ENCODE peak calls at places on chromosome 5, in six cellular contexts. T is sigmoid colon, K is fibroblast of lung, M is glutamatergic neuron, J is mucosa of descending colon, A is AG09309. E is an unnamed sample.

GRCh38 chr5:55371145-55371544 is 63.4 kb downstream of the MTREX start:
- DNase-seq in T (no peak), K (no peak), M (no peak), J (no peak), A (no peak), E (no peak)

GRCh38 chr5:371811-372555 is 50.5 kb downstream of the AHRR start:
- DNase-seq in T (no peak), K (no peak), M (peak; percentile 17), J (peak; percentile 25), A (no peak), E (peak; percentile 56)

GRCh38 chr5:107566537-107566875 is 104.2 kb downstream of the EFNA5 start:
- DNase-seq in T (no peak), K (peak; percentile 33), M (no peak), J (no peak), A (no peak), E (no peak)

GRCh38 chr5:159601216-159601615 is 270.9 kb upstream of the IL12B start:
- DNase-seq in T (no peak), K (no peak), M (no peak), J (no peak), A (no peak), E (no peak)

GRCh38 chr5:28862860-28863196 is 1824.4 kb upstream of the CDH9 start:
- DNase-seq in T (no peak), K (no peak), M (no peak), J (no peak), A (no peak), E (no peak)

GRCh38 chr5:52880541-52880940 is 92.8 kb downstream of the ITGA1 start:
- DNase-seq in T (no peak), K (no peak), M (no peak), J (no peak), A (no peak), E (no peak)

GRCh38 chr5:164962302-164962961 is 1457.0 kb downstream of the MAT2B start:
- DNase-seq in T (no peak), K (peak; percentile 12), M (no peak), J (no peak), A (no peak), E (no peak)

GRCh38 chr5:179343021-179343781 is 2.1 kb downstream of the ADAMTS2 start:
- DNase-seq in T (no peak), K (peak; percentile 15), M (no peak), J (no peak), A (no peak), E (no peak)

GRCh38 chr5:134541736-134542376 is 16.4 kb downstream of the JADE2 start:
- DNase-seq in T (no peak), K (no peak), M (no peak), J (peak; percentile 39), A (no peak), E (no peak)

GRCh38 chr5:6427689-6428088 is 21.0 kb upstream of the UBE2QL1 start:
- DNase-seq in T (no peak), K (no peak), M (no peak), J (no peak), A (no peak), E (peak; percentile 21)

GRCh38 chr5:96942078-96942477 is 6.2 kb downstream of the LNPEP start:
- DNase-seq in T (no peak), K (peak; percentile 10), M (no peak), J (no peak), A (no peak), E (no peak)

GRCh38 chr5:53023969-53024368 is 34.8 kb downstream of the ITGA2 start:
- DNase-seq in T (no peak), K (peak; percentile 78), M (no peak), J (no peak), A (peak; percentile 67), E (no peak)

DNA sequence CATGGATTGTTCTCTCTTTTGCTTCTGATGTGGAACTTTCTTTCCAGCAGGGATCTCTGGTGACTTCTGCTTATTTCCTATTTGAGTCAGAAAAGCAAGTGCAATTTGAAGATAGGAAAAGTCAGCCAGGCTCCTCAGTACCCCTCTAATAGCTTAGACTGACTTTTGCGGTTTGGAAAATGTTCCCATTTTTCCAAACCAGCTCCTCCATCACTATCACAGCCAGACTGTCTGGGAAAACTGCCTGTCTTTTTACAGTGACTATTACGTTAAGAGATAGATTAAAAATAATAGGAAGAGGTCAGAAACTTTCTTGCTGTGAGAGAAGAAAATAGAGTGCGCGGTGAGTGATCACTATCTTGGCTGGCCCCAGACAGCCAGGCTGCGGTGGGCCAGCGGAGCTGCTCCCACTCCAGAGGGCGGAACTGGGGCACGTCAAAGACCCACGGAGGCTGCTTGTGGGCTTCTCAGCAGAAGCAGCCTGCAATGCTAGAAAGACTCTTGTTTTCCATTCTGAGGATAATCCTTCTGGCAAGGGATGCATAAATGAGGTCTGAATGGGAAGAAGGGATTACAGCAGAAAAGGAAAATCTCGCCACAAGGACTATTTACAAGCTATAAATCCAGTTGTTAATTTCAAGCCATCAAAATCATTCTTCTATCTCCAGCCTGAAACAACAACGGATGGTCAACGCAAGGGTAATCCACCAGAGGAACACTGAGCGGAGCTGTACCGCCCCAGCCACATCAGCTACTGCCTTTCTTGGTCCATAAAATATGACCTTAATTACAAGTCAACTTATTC is 151.0 kb upstream of the MSX2 start:
- DNase-seq in T (no peak), K (peak; percentile 36), M (no peak), J (no peak), A (no peak), E (no peak)
- TF ChIP-seq CTCF in T (no peak), K (no peak), M (no peak), J (no peak), A (no peak), E (no peak)

DNA sequence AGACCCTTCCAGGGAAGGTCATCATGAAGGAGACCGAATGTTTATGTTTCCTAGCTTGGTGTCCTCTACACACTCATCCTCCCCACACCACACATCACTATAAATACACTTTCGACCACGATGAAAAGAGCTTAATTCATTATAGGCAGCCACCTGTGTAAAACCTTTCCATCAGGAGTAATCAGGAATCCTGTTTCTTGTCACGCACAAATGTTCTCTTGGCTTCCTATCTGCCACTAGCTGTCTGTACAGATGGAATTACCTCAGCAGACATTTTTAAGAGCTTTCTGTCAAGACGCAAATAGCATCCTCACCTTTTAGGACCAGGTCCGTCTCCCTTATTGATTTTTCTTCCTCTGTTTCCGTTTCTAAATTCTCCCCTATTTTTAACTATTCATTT is 79.1 kb downstream of the CYFIP2 start:
- DNase-seq in T (no peak), K (no peak), M (no peak), J (no peak), A (no peak), E (no peak)
- TF ChIP-seq CTCF in T (no peak), K (no peak), M (no peak), J (no peak), A (no peak), E (no peak)

GRCh38 chr5:92687793-92688467 is 893.1 kb downstream of the NR2F1-AS1 start:
- DNase-seq in T (no peak), K (peak; percentile 68), M (no peak), J (no peak), A (peak; percentile 55), E (no peak)
- TF ChIP-seq CTCF in T (no peak), K (peak; percentile 72), M (no peak), J (no peak), A (peak; percentile 66), E (no peak)

DNA sequence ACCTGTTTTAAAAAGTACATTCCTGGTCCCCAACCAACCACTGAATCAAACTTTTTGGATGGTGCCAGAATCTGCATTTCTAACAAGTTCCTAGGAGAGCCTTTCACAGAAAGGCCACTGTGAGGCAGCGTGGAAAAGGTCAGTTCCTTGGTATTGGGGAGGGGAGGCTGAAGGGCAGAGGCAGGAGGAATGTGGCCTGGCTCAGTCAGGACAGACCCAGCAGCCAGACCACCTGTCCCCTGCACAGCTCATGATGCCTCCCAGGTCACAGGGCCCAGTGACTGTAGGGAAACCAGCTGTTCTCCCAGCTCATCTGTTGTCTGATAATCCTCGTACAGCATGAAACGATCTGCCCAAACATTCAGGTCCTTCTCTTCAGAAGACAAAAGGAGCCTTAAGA is 132.9 kb downstream of the LHFPL2 start:
- DNase-seq in T (no peak), K (no peak), M (no peak), J (no peak), A (no peak), E (no peak)
- TF ChIP-seq CTCF in T (no peak), K (no peak), M (no peak), J (no peak), A (no peak), E (no peak)

DNA sequence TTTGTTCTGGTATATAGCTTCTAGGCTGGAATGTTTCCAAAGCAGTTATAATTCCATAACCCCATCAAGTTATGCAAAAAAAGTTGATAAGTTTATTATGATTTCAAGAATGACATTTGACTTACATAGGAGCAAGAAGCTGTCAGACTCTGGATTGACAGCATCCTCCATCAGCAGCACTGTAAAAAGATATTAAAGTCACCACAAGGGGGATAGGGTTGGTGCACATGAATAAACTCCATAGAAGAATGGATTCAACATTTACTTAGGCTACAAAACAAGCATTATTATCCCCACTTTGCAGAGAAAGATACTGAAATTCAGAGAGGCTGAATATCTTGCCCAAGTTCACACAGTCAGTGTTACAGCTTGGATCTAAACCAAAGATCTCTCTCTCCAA is 208.9 kb upstream of the SLC30A5 start:
- DNase-seq in T (no peak), K (peak; percentile 2), M (no peak), J (no peak), A (no peak), E (no peak)
- TF ChIP-seq CTCF in T (no peak), K (peak; percentile 16), M (peak; percentile 69), J (no peak), A (peak; percentile 40), E (no peak)

DNA sequence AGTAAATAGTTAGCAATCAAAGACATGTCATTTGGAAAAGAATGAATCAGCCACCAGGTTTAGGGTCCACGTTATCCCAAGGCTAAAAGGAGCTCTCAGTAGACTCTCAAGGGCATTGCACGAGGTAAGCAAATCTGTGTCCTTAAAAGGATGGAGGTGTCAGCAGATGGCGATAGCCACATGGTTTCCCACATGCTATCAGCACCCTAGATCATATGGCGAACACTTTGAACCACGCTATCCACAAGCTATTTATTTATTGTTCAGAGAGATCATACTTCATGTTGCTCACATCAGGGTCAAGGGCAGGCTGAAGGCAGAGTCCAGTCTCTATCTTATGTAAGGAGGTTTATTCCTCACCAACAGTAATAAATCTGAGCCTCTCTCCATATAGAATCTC is 43.7 kb downstream of the CDH6 start:
- DNase-seq in T (no peak), K (no peak), M (peak; percentile 26), J (no peak), A (no peak), E (no peak)
- TF ChIP-seq CTCF in T (no peak), K (no peak), M (no peak), J (no peak), A (peak; percentile 15), E (no peak)

DNA sequence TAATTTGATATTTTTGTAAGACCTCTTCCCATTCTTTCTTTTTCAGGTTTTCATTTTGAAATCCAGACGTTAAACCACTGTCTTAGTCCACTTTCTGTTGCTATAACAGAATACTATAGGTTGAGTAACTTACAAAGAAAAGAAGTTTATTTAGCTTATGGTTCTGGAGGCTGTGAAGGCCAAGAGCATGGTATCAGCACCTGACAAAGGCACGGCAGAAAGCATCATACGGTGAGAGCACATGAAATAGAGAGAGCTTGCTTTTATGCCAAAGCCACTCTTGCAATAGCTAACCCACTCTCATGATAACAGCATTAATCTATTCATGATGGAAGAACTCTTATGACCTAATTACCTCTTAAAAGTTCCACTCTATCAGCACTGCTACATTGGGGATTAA is 255.6 kb upstream of the PDE4D start:
- DNase-seq in T (no peak), K (no peak), M (no peak), J (no peak), A (no peak), E (no peak)
- TF ChIP-seq CTCF in T (no peak), K (no peak), M (no peak), J (no peak), A (no peak), E (no peak)

E was measured in coronary artery.